ENCODE peak calls at places on chromosomes 1 and 21, in five cellular contexts. Y is A549; Z is iPS DF 6.9; D is ELF-1; C is stimulated activated CD4-positive, alpha-beta T cell treated with anti-CD3 and anti-CD28 coated beads, TNF-alpha, amount 100 ng/mL, for 1 hour. W is an unnamed sample.

GRCh38 chr21:43805275-43805800 is 16.0 kb downstream of the RRP1 start:
- DNase-seq in Z (no peak), C (no peak), D (no peak), Y (no peak), W (no peak)

GRCh38 chr1:57637155-57637554 is 213.3 kb upstream of the DAB1 start:
- DNase-seq in C (no peak), Y (no peak), Z (no peak), D (no peak), W (peak)

GRCh38 chr1:25030674-25031589 is 100.9 kb upstream of the RUNX3 start:
- DNase-seq in C (peak), Y (no peak), D (no peak), Z (no peak), W (no peak)

GRCh38 chr21:28587748-28588147 is 404.9 kb downstream of the LTN1 start:
- DNase-seq in C (no peak), Z (no peak), Y (no peak), D (no peak), W (no peak)

GRCh38 chr1:204971700-204972336 is 71.2 kb upstream of the CNTN2 start:
- DNase-seq in Y (peak), C (no peak), Z (no peak), D (peak), W (peak)

GRCh38 chr21:31908106-31909031 is 35.5 kb downstream of the HUNK start:
- DNase-seq in Y (no peak), C (no peak), Z (no peak), D (peak), W (peak)

GRCh38 chr1:225447649-225448048 is 19.8 kb upstream of the LBR start:
- DNase-seq in Z (no peak), D (no peak), Y (no peak), C (no peak), W (no peak)

GRCh38 chr1:119000371-119001180 is 12.4 kb upstream of the TBX15 start:
- DNase-seq in D (peak), C (no peak), Y (no peak), Z (no peak), W (peak)

GRCh38 chr1:169110265-169110664 is 3.8 kb downstream of the ATP1B1 start:
- DNase-seq in Y (no peak), C (no peak), D (no peak), Z (no peak), W (peak)

GRCh38 chr1:206695751-206696150 is 11.0 kb downstream of the MAPKAPK2 start:
- DNase-seq in Y (no peak), D (no peak), C (no peak), Z (no peak), W (no peak)

GRCh38 chr1:183270541-183271141 is 84.6 kb downstream of the LAMC2 start:
- DNase-seq in Y (no peak), Z (no peak), D (peak), C (no peak), W (no peak)

GRCh38 chr21:33064623-33064996 is 5.3 kb upstream of the OLIG1 start:
- DNase-seq in D (peak), Z (no peak), Y (no peak), C (no peak), W (no peak)

GRCh38 chr1:1084372-1085170 is 10.5 kb upstream of the RNF223 start:
- DNase-seq in Y (no peak), C (no peak), Z (no peak), D (no peak), W (no peak)

GRCh38 chr1:110756506-110756905 is 81.8 kb upstream of the KCNA3 start:
- DNase-seq in D (no peak), Z (no peak), Y (no peak), C (no peak), W (no peak)

GRCh38 chr1:212899845-212900244 is 41.8 kb downstream of the FLVCR1 start:
- DNase-seq in C (no peak), Z (no peak), D (no peak), Y (no peak), W (peak)

W was measured in mesendoderm.